ENCODE peak calls at places on chromosomes 7 and 10, in four cellular contexts. Q, C, W and A are unnamed samples.

GRCh38 chr10:11539191-11539868 is 72.1 kb downstream of the USP6NL start:
- DNase-seq in Q (no peak), C (no peak), W (peak; percentile 51), A (no peak)

GRCh38 chr7:30171753-30172447 is 37.1 kb downstream of the MTURN start:
- DNase-seq in Q (no peak), C (no peak), W (peak; percentile 26), A (no peak)

GRCh38 chr10:127405221-127405620 is 143.9 kb upstream of the NPS start:
- DNase-seq in Q (no peak), C (no peak), W (peak; percentile 79), A (no peak)

GRCh38 chr7:155579565-155579964 is 33.2 kb upstream of the CNPY1 start:
- DNase-seq in Q (no peak), C (no peak), W (no peak), A (no peak)

GRCh38 chr10:14386202-14386593 is 55.5 kb upstream of the FRMD4A start:
- DNase-seq in Q (no peak), C (no peak), W (peak; percentile 96), A (no peak)

GRCh38 chr7:118026791-118027190 is 153.6 kb upstream of the CTTNBP2 start:
- DNase-seq in Q (no peak), C (no peak), W (no peak), A (no peak)

GRCh38 chr10:106278385-106278784 is 886.1 kb downstream of the SORCS1 start:
- DNase-seq in Q (no peak), C (no peak), W (no peak), A (no peak)

GRCh38 chr7:6012355-6013104 is 3.5 kb downstream of the AIMP2 start:
- DNase-seq in Q (no peak), C (no peak), W (no peak), A (no peak)

GRCh38 chr10:25852364-25852941 is 81.6 kb upstream of the MYO3A start:
- DNase-seq in Q (no peak), C (no peak), W (no peak), A (no peak)

GRCh38 chr10:96850825-96851224 is 18.7 kb downstream of the LCOR start:
- DNase-seq in Q (no peak), C (no peak), W (peak; percentile 98), A (no peak)

GRCh38 chr10:122504551-122504950 is 43.2 kb downstream of the HTRA1 start:
- DNase-seq in Q (peak; percentile 45), C (no peak), W (peak; percentile 94), A (no peak)

GRCh38 chr10:55476129-55476528 is 675.1 kb upstream of the PCDH15 start:
- DNase-seq in Q (no peak), C (no peak), W (no peak), A (no peak)

GRCh38 chr10:4946349-4946717 is 16.9 kb upstream of the AKR1C1 start:
- DNase-seq in Q (no peak), C (no peak), W (peak; percentile 4), A (no peak)

GRCh38 chr7:115782716-115783460 is 247.7 kb downstream of the TFEC start:
- DNase-seq in Q (peak; percentile 13), C (no peak), W (no peak), A (no peak)

GRCh38 chr7:20249924-20250323 is 32.7 kb upstream of the MACC1 start:
- DNase-seq in Q (no peak), C (no peak), W (no peak), A (no peak)